ENCODE peak calls at places on chromosomes 11 and 22, in four cellular contexts. P, H, G and C are unnamed samples.

GRCh38 chr22:20420157-20420842 is 17.3 kb downstream of the SCARF2 start:
- DNase-seq in P (no peak), H (no peak), G (no peak), C (no peak)

GRCh38 chr11:1762537-1763302 is 1.0 kb downstream of the CTSD start:
- DNase-seq in P (no peak), H (no peak), G (no peak), C (no peak)

GRCh38 chr11:27718853-27719574 is 18.8 kb upstream of the BDNF start:
- DNase-seq in P (peak; percentile 72), H (no peak), G (peak; percentile 78), C (peak; percentile 87)

GRCh38 chr22:29820941-29821789 is 16.9 kb downstream of the ASCC2 start:
- DNase-seq in P (peak; percentile 83), H (peak; percentile 25), G (peak; percentile 92), C (peak; percentile 73)

GRCh38 chr11:102413497-102413896 is 39.1 kb downstream of the TMEM123 start:
- DNase-seq in P (no peak), H (no peak), G (no peak), C (no peak)

GRCh38 chr11:267491-267994 is 10.7 kb upstream of the NLRP6 start:
- DNase-seq in P (no peak), H (peak; percentile 77), G (no peak), C (no peak)

GRCh38 chr11:27563201-27563600 is 56.6 kb upstream of the LIN7C start:
- DNase-seq in P (peak; percentile 43), H (no peak), G (peak; percentile 81), C (peak; percentile 5)

GRCh38 chr11:26467506-26467905 is 104.6 kb downstream of the MUC15 start:
- DNase-seq in P (no peak), H (no peak), G (no peak), C (no peak)

GRCh38 chr22:48898524-48899377 is 928.9 kb downstream of the BRD1 start:
- DNase-seq in P (no peak), H (no peak), G (no peak), C (no peak)

GRCh38 chr11:16831281-16832192 is 93.1 kb downstream of the C11orf58 start:
- DNase-seq in P (no peak), H (no peak), G (peak; percentile 26), C (no peak)

GRCh38 chr22:50071432-50072166 is 13.5 kb upstream of the TTLL8 start:
- DNase-seq in P (no peak), H (no peak), G (no peak), C (no peak)

GRCh38 chr11:67640021-67640757 is 626 bp upstream of the TBX10 start:
- DNase-seq in P (peak; percentile 8), H (peak; percentile 79), G (peak; percentile 58), C (peak; percentile 58)

GRCh38 chr22:23251445-23252093 is 71.3 kb downstream of the BCR start:
- DNase-seq in P (no peak), H (no peak), G (peak; percentile 13), C (no peak)

GRCh38 chr11:107927559-107927958 is 689 bp upstream of the RAB39A start:
- DNase-seq in P (no peak), H (no peak), G (no peak), C (no peak)

GRCh38 chr11:120344302-120345004 is 8.2 kb downstream of the ARHGEF12 start:
- DNase-seq in P (peak; percentile 64), H (peak; percentile 84), G (peak; percentile 71), C (peak; percentile 55)

GRCh38 chr22:45628508-45628907 is 43.1 kb upstream of the ATXN10 start:
- DNase-seq in P (no peak), H (no peak), G (no peak), C (no peak)

GRCh38 chr11:127693686-127694085 is 693.1 kb upstream of the KIRREL3 start:
- DNase-seq in P (no peak), H (no peak), G (no peak), C (peak; percentile 61)

GRCh38 chr11:11347583-11347982 is 5.5 kb downstream of the CSNK2A3 start:
- DNase-seq in P (no peak), H (no peak), G (peak; percentile 5), C (peak; percentile 38)

GRCh38 chr11:62427630-62428233 is 8.9 kb downstream of the SCGB1A1 start:
- DNase-seq in P (peak; percentile 35), H (no peak), G (peak; percentile 76), C (peak; percentile 29)

GRCh38 chr11:128687321-128687720 is 6.6 kb upstream of the FLI1 start:
- DNase-seq in P (no peak), H (no peak), G (peak; percentile 40), C (no peak)

GRCh38 chr11:9701799-9702198 is 37.9 kb downstream of the SWAP70 start:
- DNase-seq in P (peak; percentile 22), H (no peak), G (no peak), C (no peak)

GRCh38 chr22:19430890-19431541 is 517 bp downstream of the HIRA start:
- DNase-seq in P (peak; percentile 35), H (peak; percentile 54), G (peak; percentile 46), C (peak; percentile 55)

GRCh38 chr22:47017245-47017644 is 254.8 kb downstream of the TBC1D22A start:
- DNase-seq in P (no peak), H (no peak), G (no peak), C (no peak)